ENCODE peak calls at places on chromosomes 2 and 18, in ten cellular contexts. L is sigmoid colon, Q is NCI-H1105, K is HTR-8/SVneo, N is AML-193, I is tibial artery, S is endothelial cell of umbilical vein, F is activated T-helper 1 cell treated with Interleukin-2 at 50 U/mL for 16 hours, P is cardiac fibroblast, C is NCI-H446 treated with DMSO at 0.1 percent for 48 hours. B is an unnamed sample.

GRCh38 chr2:84417453-84417852 is 41.6 kb downstream of the SUCLG1 start:
- DNase-seq in L (no peak), Q (no peak), K (no peak), N (no peak), I (no peak), S (no peak), F (no peak), P (peak; percentile 8), C (no peak), B (no peak)

GRCh38 chr18:48629730-48630324 is 91.0 kb downstream of the CTIF start:
- DNase-seq in L (peak; percentile 65), Q (no peak), K (peak; percentile 73), N (no peak), I (peak; percentile 25), S (peak; percentile 49), F (no peak), P (peak; percentile 97), C (peak; percentile 16), B (peak; percentile 62)

GRCh38 chr2:221554769-221555510 is 17.2 kb downstream of the EPHA4 start:
- DNase-seq in L (no peak), Q (no peak), K (no peak), N (no peak), I (no peak), S (no peak), F (no peak), P (no peak), C (no peak), B (no peak)

GRCh38 chr18:13051950-13052349 is 60.8 kb downstream of the CEP192 start:
- DNase-seq in L (no peak), Q (no peak), K (no peak), N (peak; percentile 54), I (no peak), S (peak; percentile 61), F (no peak), P (peak; percentile 12), C (no peak), B (no peak)

GRCh38 chr2:19648583-19648982 is 253.2 kb downstream of the TTC32 start:
- DNase-seq in L (peak; percentile 71), Q (no peak), K (peak; percentile 60), N (no peak), I (no peak), S (no peak), F (no peak), P (peak; percentile 91), C (no peak), B (no peak)

GRCh38 chr2:20273045-20273444 is 48.1 kb upstream of the SDC1 start:
- DNase-seq in L (no peak), Q (no peak), K (no peak), N (no peak), I (no peak), S (no peak), F (no peak), P (no peak), C (no peak), B (no peak)

GRCh38 chr2:102841107-102841840 is 79.4 kb downstream of the TMEM182 start:
- DNase-seq in L (peak; percentile 66), Q (peak; percentile 36), K (peak; percentile 30), N (peak; percentile 43), I (no peak), S (peak; percentile 39), F (no peak), P (peak; percentile 64), C (peak; percentile 45), B (peak; percentile 62)

GRCh38 chr2:105796131-105796638 is 51.5 kb downstream of the NCK2 start:
- DNase-seq in L (no peak), Q (peak; percentile 31), K (no peak), N (peak; percentile 16), I (no peak), S (no peak), F (no peak), P (no peak), C (no peak), B (no peak)

GRCh38 chr2:127321306-127321705 is 27.4 kb upstream of the ERCC3 start:
- DNase-seq in L (no peak), Q (no peak), K (no peak), N (no peak), I (no peak), S (no peak), F (no peak), P (peak; percentile 4), C (no peak), B (no peak)

GRCh38 chr2:161745866-161746614 is 121.8 kb downstream of the SLC4A10 start:
- DNase-seq in L (no peak), Q (no peak), K (no peak), N (no peak), I (no peak), S (no peak), F (no peak), P (no peak), C (no peak), B (no peak)

GRCh38 chr2:10915236-10915635 is 3.5 kb downstream of the KCNF1 start:
- DNase-seq in L (peak; percentile 40), Q (no peak), K (no peak), N (no peak), I (peak; percentile 58), S (no peak), F (no peak), P (no peak), C (no peak), B (no peak)

GRCh38 chr2:217935901-217936684 is 66.7 kb downstream of the TNS1 start:
- DNase-seq in L (no peak), Q (no peak), K (no peak), N (no peak), I (no peak), S (no peak), F (no peak), P (no peak), C (no peak), B (no peak)

GRCh38 chr2:9639000-9639602 is 8.3 kb upstream of the YWHAQ start:
- DNase-seq in L (no peak), Q (no peak), K (no peak), N (no peak), I (no peak), S (no peak), F (no peak), P (peak; percentile 41), C (no peak), B (no peak)

GRCh38 chr2:220708366-220708765 is 863.7 kb downstream of the EPHA4 start:
- DNase-seq in L (no peak), Q (no peak), K (no peak), N (no peak), I (no peak), S (no peak), F (no peak), P (no peak), C (no peak), B (no peak)

GRCh38 chr2:24740142-24740541 is 53.0 kb downstream of the PTRHD1 start:
- DNase-seq in L (no peak), Q (no peak), K (no peak), N (no peak), I (no peak), S (no peak), F (no peak), P (no peak), C (no peak), B (no peak)

GRCh38 chr2:212991120-212991519 is 160.3 kb downstream of the IKZF2 start:
- DNase-seq in L (no peak), Q (no peak), K (no peak), N (no peak), I (no peak), S (no peak), F (no peak), P (no peak), C (no peak), B (no peak)

GRCh38 chr2:68762665-68763064 is 28.1 kb downstream of the ARHGAP25 start:
- DNase-seq in L (no peak), Q (no peak), K (no peak), N (peak; percentile 11), I (no peak), S (peak; percentile 31), F (no peak), P (peak; percentile 52), C (no peak), B (no peak)

GRCh38 chr2:217291259-217291658 is 431.4 kb upstream of the TNP1 start:
- DNase-seq in L (no peak), Q (no peak), K (no peak), N (no peak), I (no peak), S (no peak), F (no peak), P (no peak), C (no peak), B (no peak)

GRCh38 chr2:166031054-166031453 is 77.5 kb upstream of the TTC21B start:
- DNase-seq in L (no peak), Q (no peak), K (no peak), N (no peak), I (no peak), S (no peak), F (no peak), P (peak; percentile 46), C (no peak), B (no peak)

GRCh38 chr2:34736482-34736881 is 1137.4 kb upstream of the FAM98A start:
- DNase-seq in L (no peak), Q (no peak), K (no peak), N (no peak), I (no peak), S (no peak), F (no peak), P (no peak), C (no peak), B (no peak)

GRCh38 chr2:152624805-152625204 is 92.5 kb downstream of the PRPF40A start:
- DNase-seq in L (no peak), Q (no peak), K (no peak), N (no peak), I (no peak), S (no peak), F (no peak), P (peak; percentile 16), C (no peak), B (no peak)

GRCh38 chr18:51301376-51301775 is 103.9 kb upstream of the MEX3C start:
- DNase-seq in L (no peak), Q (no peak), K (no peak), N (no peak), I (no peak), S (no peak), F (no peak), P (no peak), C (no peak), B (no peak)

GRCh38 chr2:238182362-238182761 is 21.1 kb downstream of the ILKAP start:
- DNase-seq in L (no peak), Q (no peak), K (no peak), N (no peak), I (no peak), S (no peak), F (no peak), P (no peak), C (no peak), B (no peak)

GRCh38 chr18:741931-742512 is 29.6 kb upstream of the ENOSF1 start:
- DNase-seq in L (no peak), Q (no peak), K (peak; percentile 50), N (peak; percentile 60), I (no peak), S (peak; percentile 78), F (no peak), P (peak; percentile 71), C (peak; percentile 35), B (peak; percentile 42)

GRCh38 chr18:1048048-1048447 is 143.4 kb downstream of the ADCYAP1 start:
- DNase-seq in L (no peak), Q (no peak), K (no peak), N (no peak), I (no peak), S (peak; percentile 53), F (no peak), P (peak; percentile 5), C (no peak), B (no peak)

GRCh38 chr2:145524836-145525235 is 1004.9 kb upstream of the ZEB2 start:
- DNase-seq in L (no peak), Q (no peak), K (no peak), N (no peak), I (no peak), S (no peak), F (no peak), P (no peak), C (no peak), B (no peak)

GRCh38 chr2:165793161-165793778 is 777 bp downstream of the GALNT3 start:
- DNase-seq in L (no peak), Q (no peak), K (no peak), N (no peak), I (no peak), S (no peak), F (peak; percentile 0), P (no peak), C (no peak), B (no peak)

GRCh38 chr2:46147626-46148368 is 149.4 kb upstream of the EPAS1 start:
- DNase-seq in L (peak; percentile 30), Q (no peak), K (no peak), N (no peak), I (peak; percentile 25), S (no peak), F (no peak), P (no peak), C (no peak), B (no peak)

B was measured in ACHN.